ENCODE peak calls at places on chromosomes 7 and 10, in four cellular contexts. G is hypothalamus; C is stimulated activated naive CD8-positive, alpha-beta T cell treated with anti-CD3 and anti-CD28 coated beads, Interleukin-15, amount 100 ng/mL, for 72 hours; N is NCI-H510A. O is an unnamed sample.
A peak's percentile ranks its signal among the peaks of the same experiment; 100 is the strongest.

GRCh38 chr10:79411546-79412495 is 33.6 kb downstream of the ZCCHC24 start:
- DNase-seq in N (no peak), C (no peak), G (no peak), O (no peak)

GRCh38 chr7:32204361-32205018 is 134.3 kb upstream of the PDE1C start:
- DNase-seq in G (peak; percentile 87), N (peak; percentile 42), C (no peak), O (peak; percentile 44)

GRCh38 chr10:72276421-72277339 is 3.0 kb downstream of the DDIT4 start:
- DNase-seq in C (peak; percentile 66), G (no peak), N (peak; percentile 54), O (peak; percentile 50)

GRCh38 chr10:8873310-8873709 is 818.8 kb downstream of the GATA3 start:
- DNase-seq in G (no peak), C (no peak), N (no peak), O (no peak)

GRCh38 chr10:36888925-36889573 is 236.3 kb upstream of the ANKRD30A start:
- DNase-seq in C (peak; percentile 35), N (no peak), G (peak; percentile 3), O (no peak)

GRCh38 chr7:19020062-19020461 is 97.4 kb downstream of the TWIST1 start:
- DNase-seq in G (no peak), N (no peak), C (no peak), O (no peak)

GRCh38 chr10:101297901-101298451 is 56.0 kb upstream of the BTRC start:
- DNase-seq in C (peak; percentile 71), N (no peak), G (peak; percentile 20), O (no peak)

GRCh38 chr10:27504007-27504890 is at the start of gene RAB18:
- DNase-seq in N (peak; percentile 83), C (peak; percentile 99), G (peak; percentile 95), O (peak; percentile 96)

GRCh38 chr10:21171936-21172773 is 275.0 kb upstream of the NEBL start:
- DNase-seq in N (peak; percentile 21), C (no peak), G (no peak), O (peak; percentile 42)

O was measured in mucosa of descending colon.